ENCODE peak calls at places on chromosomes 12 and 14, in five cellular contexts. T, P, M, X and L are unnamed samples.
A peak's percentile ranks its signal among the peaks of the same experiment; 100 is the strongest.

GRCh38 chr14:35215110-35215872 is 76.9 kb upstream of the PSMA6 start:
- DNase-seq in T (peak; percentile 84), X (peak; percentile 80), M (no peak), P (peak; percentile 16), L (peak; percentile 14)

GRCh38 chr14:46861753-46862152 is 210.2 kb upstream of the RPL10L start:
- DNase-seq in M (no peak), P (no peak), X (no peak), T (no peak), L (no peak)

GRCh38 chr14:56333361-56334279 is 215.4 kb downstream of the PELI2 start:
- DNase-seq in M (peak; percentile 54), T (peak; percentile 86), P (no peak), X (peak; percentile 78), L (peak; percentile 4)

GRCh38 chr14:25140423-25140822 is 90.5 kb upstream of the STXBP6 start:
- DNase-seq in M (no peak), X (no peak), T (no peak), P (no peak), L (no peak)

GRCh38 chr12:132190012-132190755 is 45.9 kb downstream of the NOC4L start:
- DNase-seq in M (no peak), P (peak; percentile 77), X (no peak), T (no peak), L (peak; percentile 47)

GRCh38 chr14:99596772-99597171 is 7.2 kb downstream of the CCDC85C start:
- DNase-seq in P (no peak), X (no peak), T (no peak), M (no peak), L (no peak)

GRCh38 chr12:65330341-65330740 is 51.9 kb downstream of the MSRB3 start:
- DNase-seq in T (peak; percentile 67), M (no peak), P (no peak), X (peak; percentile 34), L (peak; percentile 35)

GRCh38 chr12:64025174-64025958 is 180.9 kb downstream of the SRGAP1 start:
- DNase-seq in X (no peak), T (no peak), M (no peak), P (no peak), L (no peak)

GRCh38 chr12:78898416-78898815 is 33.8 kb downstream of the SYT1 start:
- DNase-seq in T (peak; percentile 75), P (no peak), M (peak; percentile 28), X (peak; percentile 73), L (peak; percentile 38)

GRCh38 chr14:55580401-55581010 is 499 bp downstream of the KTN1 start:
- DNase-seq in P (peak; percentile 27), M (no peak), T (no peak), X (no peak), L (no peak)

GRCh38 chr12:85466906-85467305 is 186.9 kb downstream of the ALX1 start:
- DNase-seq in T (peak; percentile 35), X (peak; percentile 36), M (no peak), P (no peak), L (peak; percentile 45)

GRCh38 chr14:75470238-75470797 is 42.5 kb downstream of the JDP2 start:
- DNase-seq in P (no peak), X (no peak), M (no peak), T (no peak), L (no peak)

GRCh38 chr12:12779529-12779928 is 5.9 kb upstream of the APOLD1 start:
- DNase-seq in P (no peak), T (peak; percentile 96), X (peak; percentile 83), M (no peak), L (peak; percentile 83)

GRCh38 chr12:27142102-27142721 is 59.8 kb upstream of the C12orf71 start:
- DNase-seq in M (peak; percentile 10), T (peak; percentile 91), P (peak; percentile 43), X (peak; percentile 77), L (peak; percentile 50)

GRCh38 chr12:107337354-107338095 is 244.2 kb upstream of the CRY1 start:
- DNase-seq in P (no peak), M (no peak), T (peak; percentile 38), X (peak; percentile 61), L (peak; percentile 83)

GRCh38 chr14:49892301-49892635 is 614 bp upstream of the ARF6 start:
- DNase-seq in X (peak; percentile 84), T (peak; percentile 92), M (peak; percentile 73), P (peak; percentile 89), L (peak; percentile 79)

GRCh38 chr12:110165540-110166159 is 41.5 kb downstream of the IFT81 start:
- DNase-seq in P (no peak), X (no peak), M (no peak), T (no peak), L (no peak)

GRCh38 chr14:38189930-38190726 is 17.6 kb upstream of the SSTR1 start:
- DNase-seq in T (no peak), P (no peak), X (no peak), M (no peak), L (no peak)

GRCh38 chr14:95503365-95504134 is 12.9 kb downstream of the SYNE3 start:
- DNase-seq in T (no peak), X (no peak), P (no peak), M (no peak), L (no peak)

GRCh38 chr12:119744900-119745606 is 77.1 kb downstream of the PRKAB1 start:
- DNase-seq in X (peak; percentile 16), P (no peak), T (no peak), M (no peak), L (no peak)

GRCh38 chr12:59698599-59698998 is 102.8 kb downstream of the SLC16A7 start:
- DNase-seq in M (no peak), T (peak; percentile 87), X (no peak), P (no peak), L (peak; percentile 70)

GRCh38 chr14:81172881-81173280 is 47.9 kb downstream of the GTF2A1 start:
- DNase-seq in X (no peak), P (no peak), M (no peak), T (no peak), L (no peak)

GRCh38 chr14:75067212-75067611 is 2.2 kb upstream of the ZC2HC1C start:
- DNase-seq in P (no peak), M (no peak), T (no peak), X (no peak), L (no peak)

GRCh38 chr14:37602605-37603453 is 7.4 kb downstream of the TTC6 start:
- DNase-seq in X (no peak), M (no peak), T (no peak), P (no peak), L (no peak)

GRCh38 chr12:69935651-69936100 is 110.6 kb downstream of the MYRFL start:
- DNase-seq in X (no peak), T (no peak), M (peak; percentile 4), P (peak; percentile 48), L (no peak)

GRCh38 chr12:18165422-18165871 is 75.5 kb upstream of the RERGL start:
- DNase-seq in P (no peak), X (peak; percentile 68), M (no peak), T (peak; percentile 57), L (peak; percentile 6)

GRCh38 chr14:95575820-95576473 is 41.1 kb downstream of the GLRX5 start:
- DNase-seq in P (no peak), T (no peak), M (no peak), X (no peak), L (no peak)

GRCh38 chr12:26768611-26769603 is 64.1 kb downstream of the ITPR2 start:
- DNase-seq in P (no peak), T (no peak), M (no peak), X (peak; percentile 28), L (no peak)

GRCh38 chr14:56487761-56488160 is 91.8 kb upstream of the TMEM260 start:
- DNase-seq in P (no peak), T (peak; percentile 18), M (no peak), X (no peak), L (no peak)

GRCh38 chr12:69464433-69464832 is 5.8 kb upstream of the FRS2 start:
- DNase-seq in M (no peak), T (no peak), X (no peak), P (no peak), L (peak; percentile 22)

GRCh38 chr12:89862511-89863331 is 154.1 kb upstream of the ATP2B1 start:
- DNase-seq in M (no peak), X (no peak), P (no peak), T (no peak), L (no peak)